ENCODE peak calls at places on chromosomes 11 and 22, in eight cellular contexts. One of them, this sample, is unnamed.

GRCh38 chr22:36325163-36326031 is 62.4 kb downstream of the MYH9 start:
- DNase-seq in transverse colon: peak; percentile 80
- DNase-seq in ovary: no peak
- DNase-seq in heart right ventricle: no peak
- DNase-seq in colonic mucosa: peak; percentile 80
- DNase-seq in pancreas: no peak
- DNase-seq in cardiac muscle cell: no peak
- DNase-seq in mesendoderm: no peak
- DNase-seq in this sample: peak; percentile 74

GRCh38 chr11:69297225-69297925 is 3.4 kb downstream of the MYEOV start:
- DNase-seq in ovary: peak; percentile 38
- DNase-seq in colonic mucosa: peak; percentile 93
- DNase-seq in pancreas: peak; percentile 78
- DNase-seq in transverse colon: peak; percentile 94
- DNase-seq in heart right ventricle: peak; percentile 95
- DNase-seq in mesendoderm: peak; percentile 73
- DNase-seq in cardiac muscle cell: no peak
- DNase-seq in this sample: peak; percentile 94

GRCh38 chr11:62575156-62575555 is 1.5 kb upstream of the EEF1G start:
- DNase-seq in ovary: no peak
- DNase-seq in heart right ventricle: peak; percentile 39
- DNase-seq in colonic mucosa: peak; percentile 65
- DNase-seq in mesendoderm: no peak
- DNase-seq in pancreas: peak; percentile 86
- DNase-seq in cardiac muscle cell: no peak
- DNase-seq in transverse colon: peak; percentile 53
- DNase-seq in this sample: peak; percentile 65

GRCh38 chr11:31557991-31558390 is 48.4 kb downstream of the ELP4 start:
- DNase-seq in ovary: no peak
- DNase-seq in cardiac muscle cell: no peak
- DNase-seq in heart right ventricle: no peak
- DNase-seq in pancreas: no peak
- DNase-seq in colonic mucosa: no peak
- DNase-seq in transverse colon: no peak
- DNase-seq in mesendoderm: no peak
- DNase-seq in this sample: no peak

GRCh38 chr11:11179239-11179638 is 173.8 kb downstream of the CSNK2A3 start:
- DNase-seq in cardiac muscle cell: no peak
- DNase-seq in heart right ventricle: no peak
- DNase-seq in ovary: no peak
- DNase-seq in mesendoderm: peak; percentile 22
- DNase-seq in colonic mucosa: no peak
- DNase-seq in transverse colon: no peak
- DNase-seq in pancreas: no peak
- DNase-seq in this sample: no peak

GRCh38 chr22:32042924-32043323 is at the start of gene SLC5A1:
- DNase-seq in ovary: no peak
- DNase-seq in colonic mucosa: peak; percentile 91
- DNase-seq in cardiac muscle cell: no peak
- DNase-seq in heart right ventricle: no peak
- DNase-seq in transverse colon: peak; percentile 91
- DNase-seq in pancreas: peak; percentile 91
- DNase-seq in mesendoderm: no peak
- DNase-seq in this sample: no peak

GRCh38 chr22:46415816-46416536 is 80.5 kb downstream of the TRMU start:
- DNase-seq in transverse colon: no peak
- DNase-seq in pancreas: peak; percentile 33
- DNase-seq in colonic mucosa: no peak
- DNase-seq in cardiac muscle cell: no peak
- DNase-seq in heart right ventricle: no peak
- DNase-seq in mesendoderm: no peak
- DNase-seq in ovary: no peak
- DNase-seq in this sample: no peak

GRCh38 chr22:30564045-30564765 is 10.3 kb downstream of the GAL3ST1 start:
- DNase-seq in mesendoderm: no peak
- DNase-seq in pancreas: no peak
- DNase-seq in cardiac muscle cell: no peak
- DNase-seq in heart right ventricle: no peak
- DNase-seq in ovary: no peak
- DNase-seq in transverse colon: no peak
- DNase-seq in colonic mucosa: no peak
- DNase-seq in this sample: no peak

GRCh38 chr11:3605721-3606324 is 36.0 kb downstream of the ART5 start:
- DNase-seq in pancreas: no peak
- DNase-seq in heart right ventricle: no peak
- DNase-seq in mesendoderm: no peak
- DNase-seq in cardiac muscle cell: no peak
- DNase-seq in ovary: no peak
- DNase-seq in transverse colon: no peak
- DNase-seq in colonic mucosa: no peak
- DNase-seq in this sample: no peak

GRCh38 chr11:396948-397548 is 3.0 kb downstream of the PKP3 start:
- DNase-seq in transverse colon: peak; percentile 58
- DNase-seq in cardiac muscle cell: no peak
- DNase-seq in heart right ventricle: peak; percentile 66
- DNase-seq in ovary: peak; percentile 61
- DNase-seq in mesendoderm: no peak
- DNase-seq in colonic mucosa: peak; percentile 42
- DNase-seq in pancreas: no peak
- DNase-seq in this sample: peak; percentile 53

GRCh38 chr11:119875841-119876600 is 147.0 kb upstream of the NECTIN1 start:
- DNase-seq in ovary: no peak
- DNase-seq in mesendoderm: no peak
- DNase-seq in colonic mucosa: no peak
- DNase-seq in pancreas: no peak
- DNase-seq in heart right ventricle: no peak
- DNase-seq in transverse colon: no peak
- DNase-seq in cardiac muscle cell: no peak
- DNase-seq in this sample: no peak

GRCh38 chr11:47161134-47161854 is 15.4 kb downstream of the ARFGAP2 start:
- DNase-seq in cardiac muscle cell: peak; percentile 64
- DNase-seq in ovary: peak; percentile 58
- DNase-seq in mesendoderm: peak; percentile 87
- DNase-seq in transverse colon: peak; percentile 69
- DNase-seq in colonic mucosa: peak; percentile 65
- DNase-seq in heart right ventricle: peak; percentile 45
- DNase-seq in pancreas: peak; percentile 85
- DNase-seq in this sample: peak; percentile 86

GRCh38 chr11:47163198-47163597 is 13.5 kb downstream of the ARFGAP2 start:
- DNase-seq in cardiac muscle cell: no peak
- DNase-seq in colonic mucosa: no peak
- DNase-seq in transverse colon: no peak
- DNase-seq in heart right ventricle: no peak
- DNase-seq in ovary: no peak
- DNase-seq in pancreas: no peak
- DNase-seq in mesendoderm: no peak
- DNase-seq in this sample: peak; percentile 1

GRCh38 chr11:47161890-47162289 is 14.8 kb downstream of the ARFGAP2 start:
- DNase-seq in pancreas: no peak
- DNase-seq in transverse colon: no peak
- DNase-seq in ovary: peak; percentile 35
- DNase-seq in cardiac muscle cell: no peak
- DNase-seq in heart right ventricle: no peak
- DNase-seq in colonic mucosa: no peak
- DNase-seq in mesendoderm: no peak
- DNase-seq in this sample: no peak

GRCh38 chr11:47163898-47164297 is 12.8 kb downstream of the ARFGAP2 start:
- DNase-seq in colonic mucosa: no peak
- DNase-seq in mesendoderm: no peak
- DNase-seq in pancreas: no peak
- DNase-seq in heart right ventricle: no peak
- DNase-seq in ovary: no peak
- DNase-seq in cardiac muscle cell: no peak
- DNase-seq in transverse colon: no peak
- DNase-seq in this sample: no peak

DNA sequence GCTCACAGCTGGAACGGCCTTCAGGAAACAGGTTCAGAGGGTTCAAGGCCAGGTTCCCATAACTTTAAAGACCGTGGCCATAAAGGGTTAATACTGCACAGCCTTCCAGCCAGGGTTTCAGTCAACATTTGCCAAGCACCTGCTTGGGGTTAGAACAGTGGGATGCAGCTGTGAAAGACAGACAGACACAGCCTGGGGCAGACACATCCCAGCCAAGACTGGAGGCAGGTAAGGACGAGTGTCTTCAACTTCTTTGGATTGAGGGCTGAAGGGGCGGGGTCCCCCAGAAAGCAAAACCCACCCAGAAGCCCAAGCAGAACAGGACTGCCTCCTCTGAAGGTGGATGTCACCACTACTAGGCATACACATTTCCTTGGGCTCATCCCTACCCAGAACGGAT is 14.3 kb downstream of the ARFGAP2 start:
- DNase-seq in heart right ventricle: no peak
- DNase-seq in cardiac muscle cell: no peak
- DNase-seq in transverse colon: no peak
- DNase-seq in colonic mucosa: no peak
- DNase-seq in ovary: no peak
- DNase-seq in mesendoderm: no peak
- DNase-seq in pancreas: no peak
- DNase-seq in this sample: no peak
- H3K27ac ChIP-seq in heart right ventricle: no peak overlapping the region
- H3K27ac ChIP-seq in cardiac muscle cell: peak overlapping the region; percentile 38
- H3K27ac ChIP-seq in transverse colon: no peak overlapping the region
- H3K27ac ChIP-seq in colonic mucosa: no peak overlapping the region
- H3K27ac ChIP-seq in ovary: peak overlapping the region; percentile 12
- H3K27ac ChIP-seq in mesendoderm: no peak overlapping the region
- H3K27ac ChIP-seq in pancreas: no peak overlapping the region
- H3K27ac ChIP-seq in this sample: no peak overlapping the region

DNA sequence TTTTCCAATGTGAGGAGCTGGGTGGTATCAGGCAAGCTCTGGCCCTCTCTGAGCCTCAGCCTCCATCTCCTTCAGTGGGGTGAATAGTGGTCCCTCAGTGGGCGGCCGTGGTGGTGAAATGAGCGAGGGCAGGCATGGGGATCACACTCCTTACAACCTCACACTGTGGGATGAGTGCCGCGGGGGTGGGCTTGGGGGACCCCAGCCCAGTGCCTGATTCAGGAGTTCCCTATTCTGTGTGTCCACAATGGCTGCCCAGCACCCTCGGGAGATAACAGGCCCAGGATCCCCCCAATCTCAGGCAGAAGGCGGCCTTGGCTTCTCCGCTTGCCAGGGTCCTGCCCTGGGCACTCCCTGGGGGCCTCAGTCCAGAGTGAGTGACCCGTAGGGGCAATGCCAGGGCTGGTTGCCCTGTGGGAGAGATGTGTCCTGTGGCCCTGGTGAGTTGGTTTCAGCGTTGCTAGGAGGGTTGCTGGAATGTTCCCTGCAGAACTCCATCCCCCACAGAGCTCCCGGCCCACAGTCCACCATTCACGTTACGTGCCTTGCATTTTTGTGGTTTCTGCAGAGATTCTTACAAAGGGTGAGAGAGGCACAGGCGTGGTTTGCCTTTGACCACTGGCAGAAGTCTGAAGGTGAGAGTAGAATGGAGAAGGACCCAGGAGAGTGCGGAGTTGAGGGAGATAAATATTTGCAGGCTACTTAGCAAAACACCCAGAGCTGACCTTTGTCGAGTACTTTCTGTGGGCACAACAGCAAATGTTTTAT is 2.9 kb downstream of the ALDH3B1 start:
- DNase-seq in colonic mucosa: no peak
- DNase-seq in pancreas: peak; percentile 67
- DNase-seq in cardiac muscle cell: no peak
- DNase-seq in heart right ventricle: no peak
- DNase-seq in ovary: peak; percentile 59
- DNase-seq in transverse colon: no peak
- DNase-seq in mesendoderm: peak; percentile 66
- DNase-seq in this sample: no peak
- H3K4me1 ChIP-seq in colonic mucosa: peaks cover 12% of the 10 kb centered on the region
- H3K4me1 ChIP-seq in pancreas: peaks cover 26% of the 10 kb centered on the region
- H3K4me1 ChIP-seq in cardiac muscle cell: peaks cover 7% of the 10 kb centered on the region
- H3K4me1 ChIP-seq in heart right ventricle: peaks cover 28% of the 10 kb centered on the region
- H3K4me1 ChIP-seq in ovary: peaks cover 10% of the 10 kb centered on the region
- H3K4me1 ChIP-seq in transverse colon: peaks cover 60% of the 10 kb centered on the region
- H3K4me1 ChIP-seq in mesendoderm: no peaks in the 10 kb centered on the region
- H3K4me1 ChIP-seq in this sample: peaks cover 16% of the 10 kb centered on the region

GRCh38 chr11:122898799-122899198 is 16.2 kb downstream of the JHY start:
- DNase-seq in transverse colon: no peak
- DNase-seq in heart right ventricle: no peak
- DNase-seq in mesendoderm: no peak
- DNase-seq in ovary: no peak
- DNase-seq in colonic mucosa: no peak
- DNase-seq in pancreas: no peak
- DNase-seq in cardiac muscle cell: no peak
- DNase-seq in this sample: no peak

GRCh38 chr11:122895591-122895990 is 13.0 kb downstream of the JHY start:
- DNase-seq in colonic mucosa: no peak
- DNase-seq in transverse colon: no peak
- DNase-seq in heart right ventricle: no peak
- DNase-seq in mesendoderm: no peak
- DNase-seq in ovary: no peak
- DNase-seq in pancreas: no peak
- DNase-seq in cardiac muscle cell: no peak
- DNase-seq in this sample: no peak

GRCh38 chr11:122902951-122903350 is 20.4 kb downstream of the JHY start:
- DNase-seq in heart right ventricle: no peak
- DNase-seq in transverse colon: no peak
- DNase-seq in colonic mucosa: no peak
- DNase-seq in pancreas: no peak
- DNase-seq in cardiac muscle cell: no peak
- DNase-seq in ovary: no peak
- DNase-seq in mesendoderm: no peak
- DNase-seq in this sample: no peak

GRCh38 chr11:122897606-122898210 is 15.1 kb downstream of the JHY start:
- DNase-seq in pancreas: no peak
- DNase-seq in mesendoderm: no peak
- DNase-seq in colonic mucosa: no peak
- DNase-seq in transverse colon: no peak
- DNase-seq in ovary: no peak
- DNase-seq in heart right ventricle: no peak
- DNase-seq in cardiac muscle cell: no peak
- DNase-seq in this sample: no peak

GRCh38 chr11:122900803-122901202 is 18.2 kb downstream of the JHY start:
- DNase-seq in heart right ventricle: no peak
- DNase-seq in pancreas: no peak
- DNase-seq in transverse colon: no peak
- DNase-seq in mesendoderm: no peak
- DNase-seq in cardiac muscle cell: no peak
- DNase-seq in colonic mucosa: no peak
- DNase-seq in ovary: no peak
- DNase-seq in this sample: no peak
- H3K27ac ChIP-seq in heart right ventricle: no peak overlapping the region
- H3K27ac ChIP-seq in pancreas: no peak overlapping the region
- H3K27ac ChIP-seq in transverse colon: no peak overlapping the region
- H3K27ac ChIP-seq in mesendoderm: no peak overlapping the region
- H3K27ac ChIP-seq in cardiac muscle cell: no peak overlapping the region
- H3K27ac ChIP-seq in colonic mucosa: no peak overlapping the region
- H3K27ac ChIP-seq in ovary: no peak overlapping the region
- H3K27ac ChIP-seq in this sample: no peak overlapping the region

DNA sequence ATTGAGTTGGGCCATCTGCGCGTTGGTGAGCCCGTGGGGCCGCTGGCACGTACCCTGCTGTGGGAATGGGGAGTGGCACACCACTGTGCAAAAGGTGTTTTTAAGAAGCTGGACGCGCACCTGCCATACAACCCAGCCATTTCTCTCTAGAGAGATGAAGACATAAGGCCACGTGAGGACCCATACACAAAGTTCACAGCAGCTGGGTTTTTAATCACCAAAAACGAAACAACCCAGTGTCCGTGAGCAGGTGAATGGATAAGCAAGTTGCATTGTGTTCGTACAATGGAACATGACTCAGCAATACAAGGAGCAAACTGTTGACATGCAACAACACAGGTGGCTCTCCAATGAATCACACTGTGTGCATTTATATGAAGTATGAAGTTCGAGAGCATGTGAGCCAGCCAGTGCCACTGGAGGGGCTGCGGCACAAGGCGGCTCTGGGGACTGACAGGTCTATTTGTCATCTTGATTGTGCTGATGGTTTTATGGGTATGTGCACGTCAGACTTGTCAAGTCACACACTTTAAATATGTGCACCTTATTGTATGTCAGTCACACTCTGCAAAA is 30.6 kb upstream of the PANX2 start:
- DNase-seq in colonic mucosa: no peak
- DNase-seq in heart right ventricle: no peak
- DNase-seq in transverse colon: no peak
- DNase-seq in pancreas: no peak
- DNase-seq in mesendoderm: no peak
- DNase-seq in ovary: no peak
- DNase-seq in cardiac muscle cell: no peak
- DNase-seq in this sample: no peak
- H3K4me1 ChIP-seq in colonic mucosa: no peaks in the 10 kb centered on the region
- H3K4me1 ChIP-seq in heart right ventricle: no peaks in the 10 kb centered on the region
- H3K4me1 ChIP-seq in transverse colon: no peaks in the 10 kb centered on the region
- H3K4me1 ChIP-seq in pancreas: no peaks in the 10 kb centered on the region
- H3K4me1 ChIP-seq in mesendoderm: no peaks in the 10 kb centered on the region
- H3K4me1 ChIP-seq in ovary: peaks cover 2% of the 10 kb centered on the region
- H3K4me1 ChIP-seq in cardiac muscle cell: peaks cover 7% of the 10 kb centered on the region
- H3K4me1 ChIP-seq in this sample: no peaks in the 10 kb centered on the region